ENCODE peak calls at places on chromosomes 1 and 21, in five cellular contexts. N, S, F, D and A are unnamed samples.

GRCh38 chr1:9289090-9289534 is 3.6 kb upstream of the SPSB1 start:
- DNase-seq in F (peak; percentile 80), N (peak; percentile 79), S (peak; percentile 80), D (peak; percentile 81), A (peak; percentile 88)

GRCh38 chr21:32214654-32215305 is 64.1 kb downstream of the MIS18A start:
- DNase-seq in S (no peak), N (no peak), F (no peak), D (no peak), A (no peak)

GRCh38 chr1:6603851-6604558 is 1.3 kb upstream of the KLHL21 start:
- DNase-seq in N (no peak), D (no peak), F (peak; percentile 93), S (no peak), A (peak; percentile 83)

GRCh38 chr1:213570487-213570886 is 417.3 kb upstream of the PROX1 start:
- DNase-seq in S (no peak), F (no peak), D (no peak), N (no peak), A (no peak)

GRCh38 chr1:234854648-234855039 is 244.7 kb upstream of the IRF2BP2 start:
- DNase-seq in F (no peak), D (no peak), N (no peak), S (no peak), A (no peak)

GRCh38 chr1:66048011-66048410 is 255.3 kb downstream of the PDE4B start:
- DNase-seq in N (no peak), D (no peak), S (no peak), F (peak; percentile 27), A (no peak)

GRCh38 chr1:211343607-211344334 is 17.1 kb downstream of the TRAF5 start:
- DNase-seq in F (no peak), S (no peak), D (no peak), N (no peak), A (no peak)

GRCh38 chr1:39293375-39294070 is 89.0 kb downstream of the MACF1 start:
- DNase-seq in S (no peak), D (no peak), F (peak; percentile 6), N (no peak), A (no peak)

GRCh38 chr1:244226440-244226839 is 175.4 kb downstream of the ZBTB18 start:
- DNase-seq in D (no peak), S (no peak), N (no peak), F (no peak), A (no peak)

GRCh38 chr1:242735323-242735722 is 210.8 kb upstream of the PLD5 start:
- DNase-seq in N (no peak), S (no peak), F (no peak), D (no peak), A (no peak)

DNA sequence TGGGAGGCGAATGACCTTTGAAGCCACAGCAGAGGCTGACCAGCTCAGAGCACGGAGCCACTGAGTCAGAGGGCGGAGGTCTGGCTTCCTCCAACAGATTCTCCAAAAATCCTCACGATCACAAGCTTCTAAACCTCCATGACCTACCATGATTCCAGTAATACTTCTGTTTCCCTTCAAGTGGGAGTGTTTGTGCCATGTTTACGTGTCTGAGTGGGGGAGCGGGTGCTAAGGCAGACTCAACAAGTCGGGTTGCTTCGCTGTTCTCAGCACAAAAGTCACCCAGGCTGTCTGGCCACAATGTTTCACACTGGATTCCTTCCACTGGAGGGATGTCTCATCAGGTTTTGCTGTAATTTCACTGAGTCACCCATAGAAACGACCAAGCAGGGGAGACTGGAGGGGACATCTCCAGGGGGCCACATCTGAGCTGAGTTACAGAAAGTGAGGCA is 86.2 kb downstream of the SLC66A1 start:
- DNase-seq in D (no peak), N (no peak), S (no peak), F (peak; percentile 94), A (no peak)
- TF ChIP-seq CTCF in D (no peak), N (no peak), S (no peak), F (peak; percentile 59), A (no peak)

DNA sequence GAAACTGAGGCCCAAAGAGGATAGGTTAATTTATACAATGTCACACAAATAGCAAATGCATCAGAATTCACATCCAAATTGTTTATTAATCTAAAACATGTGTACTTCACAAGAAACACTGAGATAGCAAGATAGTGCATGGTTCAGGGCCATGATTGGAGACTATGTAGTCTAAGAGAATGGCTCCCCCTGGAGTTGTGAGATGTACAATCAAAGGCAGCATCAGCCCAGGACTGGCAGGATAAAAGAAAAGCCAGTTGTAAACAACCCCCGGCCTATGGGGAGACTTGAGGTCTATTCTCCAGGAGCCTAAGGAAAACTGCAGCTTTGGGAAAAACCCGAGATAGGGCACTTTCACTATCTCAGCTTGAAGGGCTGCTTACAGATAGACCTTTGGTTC is 511.0 kb downstream of the OMA1 start:
- DNase-seq in S (no peak), D (no peak), N (no peak), F (peak; percentile 1), A (no peak)
- TF ChIP-seq CTCF in S (peak; percentile 33), D (peak; percentile 32), N (peak; percentile 9), F (peak; percentile 3), A (no peak)

DNA sequence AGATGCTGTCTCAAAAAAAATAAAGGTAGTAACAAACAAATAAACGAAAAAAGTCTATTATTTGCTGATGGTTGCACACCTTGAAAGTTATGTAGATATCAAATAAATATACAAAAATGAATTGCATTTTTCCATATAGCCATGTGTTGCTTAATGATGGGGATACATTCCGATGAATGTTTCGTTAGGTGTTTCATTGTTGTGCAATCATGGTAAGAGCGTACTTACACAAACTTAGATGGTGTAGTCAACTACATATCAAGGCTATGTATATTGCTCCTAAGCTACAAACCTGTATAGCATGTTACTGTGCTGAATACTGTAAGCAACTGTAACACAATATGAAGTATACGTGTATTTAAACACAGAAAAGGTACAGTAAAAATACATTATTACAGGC is 34.4 kb downstream of the AHCTF1 start:
- DNase-seq in N (no peak), S (no peak), F (no peak), D (no peak), A (no peak)
- TF ChIP-seq CTCF in N (no peak), S (no peak), F (no peak), D (no peak), A (no peak)

DNA sequence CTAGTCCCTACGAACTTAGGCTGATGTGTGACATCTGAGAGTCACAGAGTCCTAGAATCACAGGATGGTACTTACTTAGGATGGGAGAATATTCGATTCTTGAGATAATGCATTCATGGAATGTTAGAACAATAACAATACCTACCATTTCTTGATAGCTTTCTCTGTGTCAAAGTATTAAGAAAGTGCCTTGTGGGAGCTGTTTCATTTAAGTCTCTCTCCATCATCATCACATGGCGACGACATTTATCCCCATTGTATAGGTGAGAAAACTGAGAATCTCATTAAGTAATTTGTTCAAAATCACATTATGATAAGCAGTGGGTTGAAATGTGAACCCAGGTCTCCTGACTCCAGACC is 270.7 kb downstream of the TRABD2B start:
- DNase-seq in D (no peak), F (no peak), S (no peak), N (no peak), A (no peak)
- TF ChIP-seq CTCF in D (no peak), F (no peak), S (peak; percentile 46), N (no peak), A (no peak)

DNA sequence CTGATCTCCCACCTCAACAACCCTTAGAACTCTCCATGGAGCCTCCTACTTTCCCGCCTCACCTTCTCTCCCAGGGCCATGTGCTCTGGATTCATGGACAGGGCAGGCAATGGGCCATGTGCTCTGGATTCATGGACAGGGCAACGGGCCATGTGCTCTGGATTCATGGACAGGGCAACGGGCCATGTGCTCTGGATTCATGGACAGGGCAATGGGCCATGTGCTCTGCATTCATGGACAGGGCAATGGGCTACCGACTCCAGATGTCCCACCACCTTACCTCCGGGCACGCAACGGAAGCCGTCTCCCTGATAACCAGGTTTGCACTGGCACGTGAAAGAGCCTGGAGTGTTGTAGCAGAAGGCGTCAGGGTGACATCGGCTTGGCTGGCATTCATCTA is 53.2 kb downstream of the NID1 start:
- DNase-seq in D (no peak), S (no peak), F (no peak), N (no peak), A (no peak)
- TF ChIP-seq CTCF in D (no peak), S (no peak), F (no peak), N (no peak), A (no peak)

DNA sequence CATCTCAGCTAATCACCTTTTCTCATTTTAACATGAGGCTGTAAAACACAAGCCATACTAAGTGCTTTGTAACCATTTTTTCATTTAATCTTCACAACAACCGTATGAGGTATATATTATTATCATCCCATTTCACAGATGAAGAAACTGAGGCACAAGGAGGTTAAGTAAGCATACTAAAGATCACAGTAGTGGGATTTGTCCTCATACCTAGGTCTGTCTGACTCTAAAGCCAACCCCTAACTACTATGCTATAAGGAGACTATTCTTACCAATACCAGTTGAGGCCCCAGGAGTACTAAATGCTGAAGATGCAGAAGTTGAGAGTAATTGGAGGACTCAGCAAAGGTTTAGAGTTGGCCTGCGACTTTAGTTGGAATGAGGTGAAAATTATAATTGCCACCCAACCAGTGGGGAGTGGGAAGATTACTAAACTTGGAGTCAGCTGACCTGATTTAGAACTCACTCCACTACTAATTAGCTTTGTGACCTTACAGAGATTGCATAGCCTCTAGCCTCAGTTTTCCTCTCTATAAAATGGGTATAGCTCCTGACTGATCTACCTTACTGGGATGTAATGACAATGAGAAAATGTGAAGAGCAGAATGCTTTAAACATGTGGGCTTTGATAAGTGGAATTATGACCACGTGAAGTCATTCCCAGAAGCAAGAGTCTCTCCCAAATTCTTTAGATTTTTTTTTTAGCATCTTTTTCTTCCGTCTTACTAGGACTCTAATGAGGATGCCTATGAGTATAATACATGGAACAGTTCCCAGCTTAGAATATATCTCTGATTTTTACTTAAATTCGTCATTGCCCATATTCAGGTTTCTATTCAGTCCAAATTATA is 85.8 kb upstream of the IPO9 start:
- DNase-seq in S (no peak), F (no peak), N (no peak), D (no peak), A (no peak)
- TF ChIP-seq CTCF in S (no peak), F (no peak), N (no peak), D (no peak), A (no peak)